ENCODE peak calls at places on chromosomes 7 and 10, in seven cellular contexts. I is AG09309, C is GM13977, F is glutamatergic neuron, A is astrocyte, Y is fibroblast of mammary gland, P is heart left ventricle. V is an unnamed sample.

GRCh38 chr10:31395695-31396094 is 76.7 kb downstream of the ZEB1 start:
- DNase-seq in I (no peak), C (no peak), F (no peak), A (no peak), Y (no peak), P (no peak), V (no peak)

GRCh38 chr10:117391436-117392205 is 16.4 kb upstream of the PDZD8 start:
- DNase-seq in I (no peak), C (no peak), F (no peak), A (peak; percentile 77), Y (peak; percentile 47), P (peak; percentile 41), V (peak; percentile 74)

GRCh38 chr10:128220011-128220410 is 93.8 kb upstream of the MKI67 start:
- DNase-seq in I (no peak), C (no peak), F (no peak), A (no peak), Y (no peak), P (no peak), V (no peak)

GRCh38 chr10:14945097-14945496 is 8.8 kb downstream of the DCLRE1C start:
- DNase-seq in I (no peak), C (no peak), F (no peak), A (no peak), Y (peak; percentile 37), P (no peak), V (no peak)

GRCh38 chr10:16856092-16856491 is 38.9 kb upstream of the RSU1 start:
- DNase-seq in I (no peak), C (no peak), F (no peak), A (peak; percentile 33), Y (peak; percentile 41), P (no peak), V (no peak)

GRCh38 chr7:96314402-96315108 is 7.3 kb downstream of the SLC25A13 start:
- DNase-seq in I (no peak), C (no peak), F (no peak), A (no peak), Y (no peak), P (no peak), V (peak; percentile 32)

GRCh38 chr7:369476-369980 is 79.6 kb downstream of the FOXL3 start:
- DNase-seq in I (no peak), C (no peak), F (peak; percentile 1), A (no peak), Y (no peak), P (peak; percentile 17), V (no peak)

GRCh38 chr7:34657632-34658268 is at the start of gene NPSR1:
- DNase-seq in I (no peak), C (no peak), F (no peak), A (no peak), Y (no peak), P (no peak), V (no peak)

GRCh38 chr10:18700555-18700850 is 41.3 kb downstream of the ARL5B start:
- DNase-seq in I (no peak), C (no peak), F (no peak), A (no peak), Y (no peak), P (no peak), V (no peak)

GRCh38 chr10:76086571-76087260 is 655.3 kb downstream of the LRMDA start:
- DNase-seq in I (peak; percentile 68), C (no peak), F (no peak), A (peak; percentile 97), Y (peak; percentile 95), P (peak; percentile 23), V (peak; percentile 81)

GRCh38 chr10:77501846-77502251 is 135.8 kb downstream of the KCNMA1 start:
- DNase-seq in I (no peak), C (no peak), F (no peak), A (peak; percentile 43), Y (peak; percentile 65), P (no peak), V (peak; percentile 55)

GRCh38 chr10:52071814-52072213 is 242.3 kb upstream of the DKK1 start:
- DNase-seq in I (no peak), C (no peak), F (no peak), A (no peak), Y (no peak), P (peak; percentile 36), V (no peak)

GRCh38 chr10:70267161-70267933 is 16.5 kb downstream of the NPFFR1 start:
- DNase-seq in I (peak; percentile 89), C (no peak), F (no peak), A (peak; percentile 96), Y (peak; percentile 99), P (no peak), V (peak; percentile 96)

GRCh38 chr7:103380395-103381191 is 33.1 kb downstream of the PSMC2 start:
- DNase-seq in I (no peak), C (no peak), F (no peak), A (peak; percentile 7), Y (peak; percentile 3), P (no peak), V (no peak)

GRCh38 chr7:135538387-135538786 is 19.3 kb upstream of the NUP205 start:
- DNase-seq in I (no peak), C (no peak), F (no peak), A (no peak), Y (no peak), P (no peak), V (no peak)

GRCh38 chr7:37920619-37921339 is at the start of gene EPDR1:
- DNase-seq in I (no peak), C (peak; percentile 30), F (peak; percentile 64), A (peak; percentile 18), Y (no peak), P (peak; percentile 78), V (no peak)

GRCh38 chr10:70585555-70586243 is 16.8 kb downstream of the PRF1 start:
- DNase-seq in I (no peak), C (no peak), F (no peak), A (no peak), Y (no peak), P (no peak), V (no peak)

GRCh38 chr10:21732067-21732772 is 198.2 kb downstream of the MLLT10 start:
- DNase-seq in I (peak; percentile 42), C (peak; percentile 70), F (peak; percentile 76), A (peak; percentile 54), Y (peak; percentile 81), P (peak; percentile 68), V (peak; percentile 67)

GRCh38 chr7:22320416-22320815 is 36.5 kb downstream of the RAPGEF5 start:
- DNase-seq in I (no peak), C (no peak), F (no peak), A (no peak), Y (no peak), P (no peak), V (peak; percentile 25)

GRCh38 chr7:7188742-7189141 is 6.4 kb downstream of the C1GALT1 start:
- DNase-seq in I (no peak), C (no peak), F (no peak), A (no peak), Y (no peak), P (no peak), V (no peak)

GRCh38 chr7:47497367-47498096 is 84.4 kb downstream of the TNS3 start:
- DNase-seq in I (no peak), C (peak; percentile 72), F (no peak), A (no peak), Y (no peak), P (no peak), V (peak; percentile 28)

GRCh38 chr7:143396625-143397556 is 11.8 kb downstream of the EPHA1 start:
- DNase-seq in I (no peak), C (no peak), F (no peak), A (peak; percentile 35), Y (no peak), P (no peak), V (no peak)

DNA sequence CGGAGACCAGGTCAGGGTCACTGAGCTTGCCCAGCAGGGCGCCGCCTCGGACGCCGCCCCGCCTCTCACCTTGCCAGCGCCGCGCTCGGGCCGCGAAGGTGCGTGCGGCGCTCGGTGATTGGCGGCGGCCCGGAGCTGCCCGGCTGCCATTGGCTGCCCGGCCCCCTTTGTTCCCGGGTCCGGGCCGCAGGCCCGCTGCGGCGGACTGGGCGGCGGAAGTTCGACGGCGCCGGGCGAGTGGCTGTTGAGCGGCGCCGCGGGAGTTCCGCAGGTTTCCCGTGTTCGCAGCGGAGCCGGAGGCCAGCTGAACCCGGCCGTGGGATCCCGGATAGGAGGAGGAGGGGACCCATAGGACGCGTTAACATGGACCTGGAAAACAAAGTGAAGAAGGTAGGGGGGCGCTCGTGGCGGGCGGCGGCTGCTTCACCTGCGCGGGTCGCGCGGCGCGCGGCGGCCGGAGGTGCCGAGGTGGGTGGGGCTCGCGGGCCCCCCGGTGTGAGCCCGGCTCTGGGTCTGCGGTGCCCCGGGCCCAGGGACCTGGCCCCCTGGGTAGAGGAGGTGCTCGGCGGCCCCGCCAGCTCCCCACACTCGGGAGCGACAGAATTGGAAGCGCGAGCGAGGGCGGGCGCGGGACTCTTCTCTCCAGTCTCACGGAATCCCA is at the start of gene TES:
- DNase-seq in I (no peak), C (peak; percentile 91), F (peak; percentile 75), A (no peak), Y (no peak), P (peak; percentile 70), V (no peak)
- TF ChIP-seq CTCF in I (no peak), C (peak; percentile 12), F (no peak), A (no peak), Y (no peak), P (no peak), V (no peak)

DNA sequence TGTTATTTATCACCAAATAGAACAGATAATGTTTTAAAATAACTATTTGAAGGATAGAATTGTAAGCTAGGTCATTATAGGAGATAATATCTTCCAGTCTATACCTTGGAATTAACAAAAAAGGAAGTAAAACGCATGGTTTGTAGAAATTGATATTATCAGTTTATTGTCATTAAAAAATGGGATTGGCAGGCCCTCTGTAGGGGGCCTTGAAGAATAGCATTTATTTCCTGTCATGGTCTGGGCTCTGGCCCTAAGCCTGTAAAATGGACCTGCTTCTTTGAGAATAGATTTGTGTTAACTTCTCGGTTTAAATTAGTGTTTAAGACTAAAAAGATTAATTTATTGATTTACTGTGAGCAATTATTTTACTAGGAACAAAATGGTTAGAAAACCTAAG is 197.6 kb upstream of the FOXP2 start:
- DNase-seq in I (no peak), C (no peak), F (no peak), A (no peak), Y (peak; percentile 19), P (no peak), V (no peak)
- TF ChIP-seq CTCF in I (peak; percentile 8), C (no peak), F (no peak), A (no peak), Y (peak; percentile 5), P (no peak), V (no peak)

DNA sequence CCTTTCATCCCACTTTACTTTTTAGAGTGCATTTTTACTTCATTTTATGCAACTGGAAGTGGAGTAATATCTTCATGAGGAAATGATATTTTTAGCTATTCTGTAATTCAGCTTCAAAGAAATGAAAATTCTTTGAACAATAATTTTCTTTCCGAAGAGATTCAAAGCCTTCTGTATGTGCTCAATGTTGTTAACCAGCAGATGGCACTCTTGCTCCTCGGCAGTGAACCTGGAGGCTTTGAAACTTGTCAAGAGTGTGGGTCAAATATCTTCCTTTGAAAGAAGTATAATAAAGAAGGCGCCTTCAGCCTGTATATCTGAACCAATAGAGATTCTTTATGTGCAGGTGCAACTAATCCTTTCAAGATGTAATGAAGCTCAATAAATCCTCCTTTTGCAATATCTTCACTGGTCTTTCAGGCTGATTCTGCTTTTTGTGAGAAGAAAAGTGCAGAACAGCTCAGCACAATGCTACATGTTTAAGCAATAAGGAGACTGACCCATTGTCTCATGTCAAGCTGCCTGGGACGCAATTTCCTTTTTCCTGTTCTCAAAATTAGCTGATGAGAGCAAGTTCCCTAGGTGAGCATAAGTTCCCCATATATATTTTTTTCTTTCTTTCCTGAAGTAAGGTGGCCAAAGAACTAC is 258.4 kb downstream of the SEMA3A start:
- DNase-seq in I (peak; percentile 34), C (peak; percentile 42), F (peak; percentile 59), A (peak; percentile 48), Y (peak; percentile 79), P (peak; percentile 42), V (peak; percentile 68)
- TF ChIP-seq CTCF in I (peak; percentile 96), C (peak; percentile 78), F (peak; percentile 58), A (peak; percentile 99), Y (peak; percentile 98), P (peak; percentile 84), V (peak; percentile 94)

GRCh38 chr7:100091411-100092181 is 2.8 kb downstream of the COPS6 start:
- DNase-seq in I (no peak), C (no peak), F (no peak), A (no peak), Y (no peak), P (no peak), V (peak; percentile 43)
- TF ChIP-seq CTCF in I (no peak), C (no peak), F (no peak), A (no peak), Y (peak; percentile 8), P (no peak), V (peak; percentile 45)